ENCODE peak calls at places on chromosomes 6 and 20, in nine cellular contexts. One of them, this sample, is unnamed.
A peak's percentile ranks its signal among the peaks of the same experiment; 100 is the strongest.

GRCh38 chr6:158481612-158482473 is 78.0 kb upstream of the TMEM181 start:
- DNase-seq in amniotic stem cell: peak; percentile 90
- DNase-seq in iris pigment epithelial cell: peak; percentile 82
- DNase-seq in stromal cell of bone marrow: peak; percentile 79
- DNase-seq in stimulated activated CD4-positive, alpha-beta T cell treated with anti-CD3 and anti-CD28 coated beads, Interleukin-4, amount 100 ng/mL, for 1 hour: no peak
- DNase-seq in cardiac muscle cell: no peak
- DNase-seq in SIG-M5: no peak
- DNase-seq in nephron progenitor cell: no peak
- DNase-seq in astrocyte of the spinal cord: peak; percentile 83
- DNase-seq in this sample: no peak

GRCh38 chr6:157037165-157037564 is 260.0 kb downstream of the ARID1B start:
- DNase-seq in amniotic stem cell: no peak
- DNase-seq in nephron progenitor cell: no peak
- DNase-seq in cardiac muscle cell: no peak
- DNase-seq in stromal cell of bone marrow: no peak
- DNase-seq in SIG-M5: no peak
- DNase-seq in iris pigment epithelial cell: no peak
- DNase-seq in astrocyte of the spinal cord: no peak
- DNase-seq in stimulated activated CD4-positive, alpha-beta T cell treated with anti-CD3 and anti-CD28 coated beads, Interleukin-4, amount 100 ng/mL, for 1 hour: no peak
- DNase-seq in this sample: no peak

GRCh38 chr6:134003542-134003951 is 48.9 kb downstream of the SLC2A12 start:
- DNase-seq in stimulated activated CD4-positive, alpha-beta T cell treated with anti-CD3 and anti-CD28 coated beads, Interleukin-4, amount 100 ng/mL, for 1 hour: no peak
- DNase-seq in iris pigment epithelial cell: no peak
- DNase-seq in SIG-M5: no peak
- DNase-seq in stromal cell of bone marrow: no peak
- DNase-seq in nephron progenitor cell: no peak
- DNase-seq in astrocyte of the spinal cord: peak; percentile 72
- DNase-seq in cardiac muscle cell: no peak
- DNase-seq in amniotic stem cell: no peak
- DNase-seq in this sample: no peak

GRCh38 chr6:56842602-56843475 is 112.1 kb upstream of the BEND6 start:
- DNase-seq in iris pigment epithelial cell: peak; percentile 62
- DNase-seq in amniotic stem cell: no peak
- DNase-seq in stimulated activated CD4-positive, alpha-beta T cell treated with anti-CD3 and anti-CD28 coated beads, Interleukin-4, amount 100 ng/mL, for 1 hour: peak; percentile 5
- DNase-seq in stromal cell of bone marrow: no peak
- DNase-seq in cardiac muscle cell: peak; percentile 87
- DNase-seq in astrocyte of the spinal cord: peak; percentile 58
- DNase-seq in SIG-M5: no peak
- DNase-seq in nephron progenitor cell: peak; percentile 79
- DNase-seq in this sample: no peak

GRCh38 chr6:447381-448165 is 56.0 kb downstream of the IRF4 start:
- DNase-seq in SIG-M5: no peak
- DNase-seq in astrocyte of the spinal cord: no peak
- DNase-seq in iris pigment epithelial cell: no peak
- DNase-seq in cardiac muscle cell: no peak
- DNase-seq in stimulated activated CD4-positive, alpha-beta T cell treated with anti-CD3 and anti-CD28 coated beads, Interleukin-4, amount 100 ng/mL, for 1 hour: peak; percentile 60
- DNase-seq in amniotic stem cell: no peak
- DNase-seq in nephron progenitor cell: no peak
- DNase-seq in stromal cell of bone marrow: no peak
- DNase-seq in this sample: no peak

GRCh38 chr6:140101367-140101766 is 726.9 kb upstream of the CITED2 start:
- DNase-seq in amniotic stem cell: no peak
- DNase-seq in nephron progenitor cell: no peak
- DNase-seq in astrocyte of the spinal cord: no peak
- DNase-seq in iris pigment epithelial cell: peak; percentile 11
- DNase-seq in SIG-M5: no peak
- DNase-seq in cardiac muscle cell: no peak
- DNase-seq in stromal cell of bone marrow: no peak
- DNase-seq in stimulated activated CD4-positive, alpha-beta T cell treated with anti-CD3 and anti-CD28 coated beads, Interleukin-4, amount 100 ng/mL, for 1 hour: no peak
- DNase-seq in this sample: no peak

GRCh38 chr20:58710481-58711265 is 18.1 kb downstream of the NPEPL1 start:
- DNase-seq in amniotic stem cell: no peak
- DNase-seq in stimulated activated CD4-positive, alpha-beta T cell treated with anti-CD3 and anti-CD28 coated beads, Interleukin-4, amount 100 ng/mL, for 1 hour: no peak
- DNase-seq in nephron progenitor cell: no peak
- DNase-seq in astrocyte of the spinal cord: no peak
- DNase-seq in cardiac muscle cell: no peak
- DNase-seq in SIG-M5: no peak
- DNase-seq in iris pigment epithelial cell: no peak
- DNase-seq in stromal cell of bone marrow: no peak
- DNase-seq in this sample: no peak

GRCh38 chr6:137259349-137259748 is 40.2 kb upstream of the IFNGR1 start:
- DNase-seq in astrocyte of the spinal cord: no peak
- DNase-seq in SIG-M5: no peak
- DNase-seq in stromal cell of bone marrow: no peak
- DNase-seq in nephron progenitor cell: no peak
- DNase-seq in amniotic stem cell: no peak
- DNase-seq in iris pigment epithelial cell: peak; percentile 60
- DNase-seq in stimulated activated CD4-positive, alpha-beta T cell treated with anti-CD3 and anti-CD28 coated beads, Interleukin-4, amount 100 ng/mL, for 1 hour: no peak
- DNase-seq in cardiac muscle cell: no peak
- DNase-seq in this sample: no peak

GRCh38 chr20:49286689-49287551 is 9.1 kb upstream of the ZNFX1 start:
- DNase-seq in nephron progenitor cell: no peak
- DNase-seq in astrocyte of the spinal cord: no peak
- DNase-seq in iris pigment epithelial cell: no peak
- DNase-seq in stromal cell of bone marrow: no peak
- DNase-seq in stimulated activated CD4-positive, alpha-beta T cell treated with anti-CD3 and anti-CD28 coated beads, Interleukin-4, amount 100 ng/mL, for 1 hour: no peak
- DNase-seq in SIG-M5: peak; percentile 16
- DNase-seq in amniotic stem cell: no peak
- DNase-seq in cardiac muscle cell: no peak
- DNase-seq in this sample: no peak

GRCh38 chr20:17893480-17893879 is 75.1 kb downstream of the SNX5 start:
- DNase-seq in nephron progenitor cell: no peak
- DNase-seq in SIG-M5: no peak
- DNase-seq in cardiac muscle cell: no peak
- DNase-seq in amniotic stem cell: no peak
- DNase-seq in iris pigment epithelial cell: no peak
- DNase-seq in astrocyte of the spinal cord: no peak
- DNase-seq in stimulated activated CD4-positive, alpha-beta T cell treated with anti-CD3 and anti-CD28 coated beads, Interleukin-4, amount 100 ng/mL, for 1 hour: no peak
- DNase-seq in stromal cell of bone marrow: no peak
- DNase-seq in this sample: no peak

GRCh38 chr6:1624848-1625341 is 15.2 kb downstream of the FOXC1 start:
- DNase-seq in amniotic stem cell: peak; percentile 18
- DNase-seq in stromal cell of bone marrow: no peak
- DNase-seq in nephron progenitor cell: peak; percentile 68
- DNase-seq in astrocyte of the spinal cord: no peak
- DNase-seq in SIG-M5: no peak
- DNase-seq in stimulated activated CD4-positive, alpha-beta T cell treated with anti-CD3 and anti-CD28 coated beads, Interleukin-4, amount 100 ng/mL, for 1 hour: no peak
- DNase-seq in cardiac muscle cell: peak; percentile 53
- DNase-seq in iris pigment epithelial cell: peak; percentile 63
- DNase-seq in this sample: no peak

GRCh38 chr6:168884646-168885086 is 369.0 kb downstream of the THBS2 start:
- DNase-seq in iris pigment epithelial cell: peak; percentile 35
- DNase-seq in astrocyte of the spinal cord: peak; percentile 29
- DNase-seq in amniotic stem cell: no peak
- DNase-seq in cardiac muscle cell: peak; percentile 72
- DNase-seq in nephron progenitor cell: peak; percentile 88
- DNase-seq in stromal cell of bone marrow: no peak
- DNase-seq in stimulated activated CD4-positive, alpha-beta T cell treated with anti-CD3 and anti-CD28 coated beads, Interleukin-4, amount 100 ng/mL, for 1 hour: peak; percentile 80
- DNase-seq in SIG-M5: no peak
- DNase-seq in this sample: no peak

GRCh38 chr6:15961630-15962448 is 167.0 kb upstream of the MYLIP start:
- DNase-seq in cardiac muscle cell: no peak
- DNase-seq in astrocyte of the spinal cord: no peak
- DNase-seq in iris pigment epithelial cell: no peak
- DNase-seq in nephron progenitor cell: no peak
- DNase-seq in SIG-M5: no peak
- DNase-seq in stromal cell of bone marrow: no peak
- DNase-seq in stimulated activated CD4-positive, alpha-beta T cell treated with anti-CD3 and anti-CD28 coated beads, Interleukin-4, amount 100 ng/mL, for 1 hour: no peak
- DNase-seq in amniotic stem cell: no peak
- DNase-seq in this sample: no peak

GRCh38 chr6:43768506-43768860 is 1.5 kb upstream of the VEGFA start:
- DNase-seq in cardiac muscle cell: no peak
- DNase-seq in nephron progenitor cell: no peak
- DNase-seq in astrocyte of the spinal cord: no peak
- DNase-seq in amniotic stem cell: no peak
- DNase-seq in iris pigment epithelial cell: no peak
- DNase-seq in SIG-M5: no peak
- DNase-seq in stromal cell of bone marrow: no peak
- DNase-seq in stimulated activated CD4-positive, alpha-beta T cell treated with anti-CD3 and anti-CD28 coated beads, Interleukin-4, amount 100 ng/mL, for 1 hour: no peak
- DNase-seq in this sample: no peak

GRCh38 chr6:71531841-71532240 is 243.2 kb downstream of the OGFRL1 start:
- DNase-seq in SIG-M5: no peak
- DNase-seq in stromal cell of bone marrow: no peak
- DNase-seq in nephron progenitor cell: no peak
- DNase-seq in cardiac muscle cell: no peak
- DNase-seq in iris pigment epithelial cell: no peak
- DNase-seq in astrocyte of the spinal cord: no peak
- DNase-seq in stimulated activated CD4-positive, alpha-beta T cell treated with anti-CD3 and anti-CD28 coated beads, Interleukin-4, amount 100 ng/mL, for 1 hour: no peak
- DNase-seq in amniotic stem cell: no peak
- DNase-seq in this sample: no peak

GRCh38 chr6:159693128-159693893 is at the start of gene SOD2:
- DNase-seq in amniotic stem cell: no peak
- DNase-seq in nephron progenitor cell: peak; percentile 88
- DNase-seq in stimulated activated CD4-positive, alpha-beta T cell treated with anti-CD3 and anti-CD28 coated beads, Interleukin-4, amount 100 ng/mL, for 1 hour: peak; percentile 79
- DNase-seq in iris pigment epithelial cell: peak; percentile 82
- DNase-seq in stromal cell of bone marrow: peak; percentile 74
- DNase-seq in astrocyte of the spinal cord: peak; percentile 81
- DNase-seq in cardiac muscle cell: peak; percentile 93
- DNase-seq in SIG-M5: no peak
- DNase-seq in this sample: no peak

GRCh38 chr6:98977606-98978292 is 30.0 kb upstream of the FBXL4 start:
- DNase-seq in cardiac muscle cell: no peak
- DNase-seq in iris pigment epithelial cell: no peak
- DNase-seq in nephron progenitor cell: no peak
- DNase-seq in stimulated activated CD4-positive, alpha-beta T cell treated with anti-CD3 and anti-CD28 coated beads, Interleukin-4, amount 100 ng/mL, for 1 hour: no peak
- DNase-seq in astrocyte of the spinal cord: no peak
- DNase-seq in stromal cell of bone marrow: no peak
- DNase-seq in amniotic stem cell: no peak
- DNase-seq in SIG-M5: no peak
- DNase-seq in this sample: no peak

GRCh38 chr20:46903256-46903655 is 8.6 kb downstream of the EYA2 start:
- DNase-seq in astrocyte of the spinal cord: no peak
- DNase-seq in stimulated activated CD4-positive, alpha-beta T cell treated with anti-CD3 and anti-CD28 coated beads, Interleukin-4, amount 100 ng/mL, for 1 hour: no peak
- DNase-seq in amniotic stem cell: no peak
- DNase-seq in cardiac muscle cell: no peak
- DNase-seq in SIG-M5: no peak
- DNase-seq in iris pigment epithelial cell: peak; percentile 21
- DNase-seq in nephron progenitor cell: no peak
- DNase-seq in stromal cell of bone marrow: no peak
- DNase-seq in this sample: no peak

GRCh38 chr6:29965873-29966601 is 23.7 kb downstream of the HLA-A start:
- DNase-seq in stimulated activated CD4-positive, alpha-beta T cell treated with anti-CD3 and anti-CD28 coated beads, Interleukin-4, amount 100 ng/mL, for 1 hour: peak; percentile 34
- DNase-seq in cardiac muscle cell: peak; percentile 66
- DNase-seq in astrocyte of the spinal cord: peak; percentile 60
- DNase-seq in amniotic stem cell: no peak
- DNase-seq in stromal cell of bone marrow: peak; percentile 45
- DNase-seq in nephron progenitor cell: no peak
- DNase-seq in iris pigment epithelial cell: no peak
- DNase-seq in SIG-M5: no peak
- DNase-seq in this sample: no peak

GRCh38 chr6:144449911-144450690 is 165.0 kb downstream of the UTRN start:
- DNase-seq in SIG-M5: no peak
- DNase-seq in stimulated activated CD4-positive, alpha-beta T cell treated with anti-CD3 and anti-CD28 coated beads, Interleukin-4, amount 100 ng/mL, for 1 hour: no peak
- DNase-seq in amniotic stem cell: no peak
- DNase-seq in astrocyte of the spinal cord: no peak
- DNase-seq in nephron progenitor cell: no peak
- DNase-seq in stromal cell of bone marrow: peak; percentile 41
- DNase-seq in iris pigment epithelial cell: no peak
- DNase-seq in cardiac muscle cell: no peak
- DNase-seq in this sample: no peak

GRCh38 chr6:82619573-82619972 is 256.0 kb downstream of the TPBG start:
- DNase-seq in SIG-M5: no peak
- DNase-seq in amniotic stem cell: no peak
- DNase-seq in cardiac muscle cell: no peak
- DNase-seq in astrocyte of the spinal cord: no peak
- DNase-seq in stromal cell of bone marrow: no peak
- DNase-seq in nephron progenitor cell: no peak
- DNase-seq in iris pigment epithelial cell: no peak
- DNase-seq in stimulated activated CD4-positive, alpha-beta T cell treated with anti-CD3 and anti-CD28 coated beads, Interleukin-4, amount 100 ng/mL, for 1 hour: no peak
- DNase-seq in this sample: no peak

GRCh38 chr20:11807070-11807741 is 110.5 kb upstream of the BTBD3 start:
- DNase-seq in astrocyte of the spinal cord: peak; percentile 92
- DNase-seq in SIG-M5: no peak
- DNase-seq in stromal cell of bone marrow: peak; percentile 80
- DNase-seq in cardiac muscle cell: no peak
- DNase-seq in iris pigment epithelial cell: peak; percentile 96
- DNase-seq in stimulated activated CD4-positive, alpha-beta T cell treated with anti-CD3 and anti-CD28 coated beads, Interleukin-4, amount 100 ng/mL, for 1 hour: no peak
- DNase-seq in nephron progenitor cell: no peak
- DNase-seq in amniotic stem cell: peak; percentile 54
- DNase-seq in this sample: peak; percentile 90

GRCh38 chr20:19692685-19693119 is 65.4 kb upstream of the RIN2 start:
- DNase-seq in astrocyte of the spinal cord: peak; percentile 65
- DNase-seq in SIG-M5: no peak
- DNase-seq in nephron progenitor cell: peak; percentile 81
- DNase-seq in stromal cell of bone marrow: peak; percentile 8
- DNase-seq in stimulated activated CD4-positive, alpha-beta T cell treated with anti-CD3 and anti-CD28 coated beads, Interleukin-4, amount 100 ng/mL, for 1 hour: peak; percentile 40
- DNase-seq in iris pigment epithelial cell: peak; percentile 28
- DNase-seq in cardiac muscle cell: peak; percentile 54
- DNase-seq in amniotic stem cell: no peak
- DNase-seq in this sample: no peak

GRCh38 chr20:50027611-50028105 is 44.9 kb downstream of the SNAI1 start:
- DNase-seq in astrocyte of the spinal cord: peak; percentile 92
- DNase-seq in amniotic stem cell: peak; percentile 76
- DNase-seq in stimulated activated CD4-positive, alpha-beta T cell treated with anti-CD3 and anti-CD28 coated beads, Interleukin-4, amount 100 ng/mL, for 1 hour: no peak
- DNase-seq in SIG-M5: no peak
- DNase-seq in iris pigment epithelial cell: peak; percentile 89
- DNase-seq in stromal cell of bone marrow: peak; percentile 88
- DNase-seq in cardiac muscle cell: no peak
- DNase-seq in nephron progenitor cell: no peak
- DNase-seq in this sample: peak; percentile 54

GRCh38 chr20:63955846-63956663 is at the start of gene UCKL1:
- DNase-seq in nephron progenitor cell: peak; percentile 90
- DNase-seq in cardiac muscle cell: peak; percentile 94
- DNase-seq in stromal cell of bone marrow: peak; percentile 83
- DNase-seq in stimulated activated CD4-positive, alpha-beta T cell treated with anti-CD3 and anti-CD28 coated beads, Interleukin-4, amount 100 ng/mL, for 1 hour: peak; percentile 88
- DNase-seq in amniotic stem cell: peak; percentile 83
- DNase-seq in SIG-M5: no peak
- DNase-seq in astrocyte of the spinal cord: peak; percentile 94
- DNase-seq in iris pigment epithelial cell: peak; percentile 92
- DNase-seq in this sample: no peak

GRCh38 chr6:109944448-109944847 is 33.7 kb upstream of the GPR6 start:
- DNase-seq in iris pigment epithelial cell: no peak
- DNase-seq in nephron progenitor cell: no peak
- DNase-seq in cardiac muscle cell: no peak
- DNase-seq in SIG-M5: no peak
- DNase-seq in stimulated activated CD4-positive, alpha-beta T cell treated with anti-CD3 and anti-CD28 coated beads, Interleukin-4, amount 100 ng/mL, for 1 hour: no peak
- DNase-seq in astrocyte of the spinal cord: no peak
- DNase-seq in amniotic stem cell: no peak
- DNase-seq in stromal cell of bone marrow: no peak
- DNase-seq in this sample: no peak

GRCh38 chr20:11907621-11908020 is 10.1 kb upstream of the BTBD3 start:
- DNase-seq in stromal cell of bone marrow: no peak
- DNase-seq in SIG-M5: no peak
- DNase-seq in amniotic stem cell: no peak
- DNase-seq in stimulated activated CD4-positive, alpha-beta T cell treated with anti-CD3 and anti-CD28 coated beads, Interleukin-4, amount 100 ng/mL, for 1 hour: no peak
- DNase-seq in astrocyte of the spinal cord: peak; percentile 19
- DNase-seq in cardiac muscle cell: no peak
- DNase-seq in iris pigment epithelial cell: peak; percentile 32
- DNase-seq in nephron progenitor cell: no peak
- DNase-seq in this sample: no peak

GRCh38 chr6:15526129-15526764 is 136.6 kb downstream of the DTNBP1 start:
- DNase-seq in astrocyte of the spinal cord: no peak
- DNase-seq in nephron progenitor cell: no peak
- DNase-seq in stromal cell of bone marrow: no peak
- DNase-seq in cardiac muscle cell: no peak
- DNase-seq in SIG-M5: no peak
- DNase-seq in amniotic stem cell: no peak
- DNase-seq in stimulated activated CD4-positive, alpha-beta T cell treated with anti-CD3 and anti-CD28 coated beads, Interleukin-4, amount 100 ng/mL, for 1 hour: no peak
- DNase-seq in iris pigment epithelial cell: no peak
- DNase-seq in this sample: no peak

GRCh38 chr6:109304284-109305015 is 77.8 kb downstream of the CD164 start:
- DNase-seq in iris pigment epithelial cell: peak; percentile 8
- DNase-seq in cardiac muscle cell: no peak
- DNase-seq in SIG-M5: no peak
- DNase-seq in stimulated activated CD4-positive, alpha-beta T cell treated with anti-CD3 and anti-CD28 coated beads, Interleukin-4, amount 100 ng/mL, for 1 hour: no peak
- DNase-seq in amniotic stem cell: no peak
- DNase-seq in stromal cell of bone marrow: no peak
- DNase-seq in nephron progenitor cell: no peak
- DNase-seq in astrocyte of the spinal cord: no peak
- DNase-seq in this sample: no peak

GRCh38 chr20:3889489-3890409 is 562 bp downstream of the PANK2 start:
- DNase-seq in astrocyte of the spinal cord: no peak
- DNase-seq in cardiac muscle cell: peak; percentile 13
- DNase-seq in stimulated activated CD4-positive, alpha-beta T cell treated with anti-CD3 and anti-CD28 coated beads, Interleukin-4, amount 100 ng/mL, for 1 hour: peak; percentile 37
- DNase-seq in nephron progenitor cell: peak; percentile 35
- DNase-seq in amniotic stem cell: no peak
- DNase-seq in iris pigment epithelial cell: no peak
- DNase-seq in SIG-M5: no peak
- DNase-seq in stromal cell of bone marrow: no peak
- DNase-seq in this sample: no peak

GRCh38 chr20:45378191-45378590 is at the start of gene TP53TG5:
- DNase-seq in nephron progenitor cell: no peak
- DNase-seq in iris pigment epithelial cell: no peak
- DNase-seq in SIG-M5: no peak
- DNase-seq in stromal cell of bone marrow: no peak
- DNase-seq in astrocyte of the spinal cord: no peak
- DNase-seq in cardiac muscle cell: no peak
- DNase-seq in stimulated activated CD4-positive, alpha-beta T cell treated with anti-CD3 and anti-CD28 coated beads, Interleukin-4, amount 100 ng/mL, for 1 hour: no peak
- DNase-seq in amniotic stem cell: no peak
- DNase-seq in this sample: no peak

This sample was measured in GM04503.